ENCODE peak calls at places on chromosome 4, in eight cellular contexts. One of them, this sample, is unnamed.

GRCh38 chr4:177478496-177478895 is 36.3 kb upstream of the AGA start:
- DNase-seq in hypothalamus: no peak
- DNase-seq in NB4: no peak
- DNase-seq in stimulated activated CD4-positive, alpha-beta T cell treated with anti-CD3 and anti-CD28 coated beads, Interleukin-1b, Interleukin-23, amount 100 ng/mL, for 24 hours: no peak
- DNase-seq in heart left ventricle: no peak
- DNase-seq in GM12892: no peak
- DNase-seq in cardiac septum: no peak
- DNase-seq in cardiac fibroblast: no peak
- DNase-seq in this sample: no peak

GRCh38 chr4:73213917-73214663 is 44.5 kb downstream of the ANKRD17 start:
- DNase-seq in hypothalamus: no peak
- DNase-seq in NB4: no peak
- DNase-seq in stimulated activated CD4-positive, alpha-beta T cell treated with anti-CD3 and anti-CD28 coated beads, Interleukin-1b, Interleukin-23, amount 100 ng/mL, for 24 hours: no peak
- DNase-seq in heart left ventricle: no peak
- DNase-seq in GM12892: no peak
- DNase-seq in cardiac septum: no peak
- DNase-seq in cardiac fibroblast: peak; percentile 65
- DNase-seq in this sample: no peak

GRCh38 chr4:25019501-25019900 is 11.2 kb downstream of the LGI2 start:
- DNase-seq in hypothalamus: no peak
- DNase-seq in NB4: no peak
- DNase-seq in stimulated activated CD4-positive, alpha-beta T cell treated with anti-CD3 and anti-CD28 coated beads, Interleukin-1b, Interleukin-23, amount 100 ng/mL, for 24 hours: no peak
- DNase-seq in heart left ventricle: no peak
- DNase-seq in GM12892: no peak
- DNase-seq in cardiac septum: no peak
- DNase-seq in cardiac fibroblast: no peak
- DNase-seq in this sample: no peak

GRCh38 chr4:104487105-104487504 is 7.6 kb downstream of the CXXC4 start:
- DNase-seq in hypothalamus: no peak
- DNase-seq in NB4: no peak
- DNase-seq in stimulated activated CD4-positive, alpha-beta T cell treated with anti-CD3 and anti-CD28 coated beads, Interleukin-1b, Interleukin-23, amount 100 ng/mL, for 24 hours: no peak
- DNase-seq in heart left ventricle: no peak
- DNase-seq in GM12892: no peak
- DNase-seq in cardiac septum: no peak
- DNase-seq in cardiac fibroblast: no peak
- DNase-seq in this sample: no peak

GRCh38 chr4:20256381-20256881 is 4.7 kb downstream of the SLIT2 start:
- DNase-seq in hypothalamus: no peak
- DNase-seq in NB4: no peak
- DNase-seq in stimulated activated CD4-positive, alpha-beta T cell treated with anti-CD3 and anti-CD28 coated beads, Interleukin-1b, Interleukin-23, amount 100 ng/mL, for 24 hours: no peak
- DNase-seq in heart left ventricle: no peak
- DNase-seq in GM12892: no peak
- DNase-seq in cardiac septum: no peak
- DNase-seq in cardiac fibroblast: no peak
- DNase-seq in this sample: no peak

GRCh38 chr4:102614801-102615200 is 113.6 kb downstream of the NFKB1 start:
- DNase-seq in hypothalamus: no peak
- DNase-seq in NB4: no peak
- DNase-seq in stimulated activated CD4-positive, alpha-beta T cell treated with anti-CD3 and anti-CD28 coated beads, Interleukin-1b, Interleukin-23, amount 100 ng/mL, for 24 hours: no peak
- DNase-seq in heart left ventricle: no peak
- DNase-seq in GM12892: no peak
- DNase-seq in cardiac septum: no peak
- DNase-seq in cardiac fibroblast: no peak
- DNase-seq in this sample: no peak

GRCh38 chr4:48575964-48576363 is 85.9 kb downstream of the ZAR1 start:
- DNase-seq in hypothalamus: no peak
- DNase-seq in NB4: no peak
- DNase-seq in stimulated activated CD4-positive, alpha-beta T cell treated with anti-CD3 and anti-CD28 coated beads, Interleukin-1b, Interleukin-23, amount 100 ng/mL, for 24 hours: no peak
- DNase-seq in heart left ventricle: no peak
- DNase-seq in GM12892: no peak
- DNase-seq in cardiac septum: no peak
- DNase-seq in cardiac fibroblast: no peak
- DNase-seq in this sample: no peak

GRCh38 chr4:188854451-188854850 is 715.2 kb downstream of the TRIML1 start:
- DNase-seq in hypothalamus: no peak
- DNase-seq in NB4: no peak
- DNase-seq in stimulated activated CD4-positive, alpha-beta T cell treated with anti-CD3 and anti-CD28 coated beads, Interleukin-1b, Interleukin-23, amount 100 ng/mL, for 24 hours: no peak
- DNase-seq in heart left ventricle: no peak
- DNase-seq in GM12892: no peak
- DNase-seq in cardiac septum: no peak
- DNase-seq in cardiac fibroblast: no peak
- DNase-seq in this sample: no peak

GRCh38 chr4:2939383-2940243 is 23.6 kb downstream of the NOP14 start:
- DNase-seq in hypothalamus: no peak
- DNase-seq in NB4: peak; percentile 36
- DNase-seq in stimulated activated CD4-positive, alpha-beta T cell treated with anti-CD3 and anti-CD28 coated beads, Interleukin-1b, Interleukin-23, amount 100 ng/mL, for 24 hours: no peak
- DNase-seq in heart left ventricle: no peak
- DNase-seq in GM12892: no peak
- DNase-seq in cardiac septum: peak; percentile 67
- DNase-seq in cardiac fibroblast: no peak
- DNase-seq in this sample: no peak

GRCh38 chr4:39528056-39528465 is 822 bp upstream of the UGDH start:
- DNase-seq in hypothalamus: no peak
- DNase-seq in NB4: no peak
- DNase-seq in stimulated activated CD4-positive, alpha-beta T cell treated with anti-CD3 and anti-CD28 coated beads, Interleukin-1b, Interleukin-23, amount 100 ng/mL, for 24 hours: no peak
- DNase-seq in heart left ventricle: no peak
- DNase-seq in GM12892: no peak
- DNase-seq in cardiac septum: peak; percentile 88
- DNase-seq in cardiac fibroblast: peak; percentile 88
- DNase-seq in this sample: no peak

GRCh38 chr4:126405369-126405982 is 1090.7 kb downstream of the FAT4 start:
- DNase-seq in hypothalamus: no peak
- DNase-seq in NB4: peak; percentile 38
- DNase-seq in stimulated activated CD4-positive, alpha-beta T cell treated with anti-CD3 and anti-CD28 coated beads, Interleukin-1b, Interleukin-23, amount 100 ng/mL, for 24 hours: no peak
- DNase-seq in heart left ventricle: no peak
- DNase-seq in GM12892: no peak
- DNase-seq in cardiac septum: no peak
- DNase-seq in cardiac fibroblast: peak; percentile 64
- DNase-seq in this sample: no peak

GRCh38 chr4:48738856-48739255 is 41.2 kb downstream of the FRYL start:
- DNase-seq in hypothalamus: no peak
- DNase-seq in NB4: no peak
- DNase-seq in stimulated activated CD4-positive, alpha-beta T cell treated with anti-CD3 and anti-CD28 coated beads, Interleukin-1b, Interleukin-23, amount 100 ng/mL, for 24 hours: no peak
- DNase-seq in heart left ventricle: no peak
- DNase-seq in GM12892: no peak
- DNase-seq in cardiac septum: no peak
- DNase-seq in cardiac fibroblast: no peak
- DNase-seq in this sample: no peak

GRCh38 chr4:6753103-6753560 is 29.4 kb upstream of the KIAA0232 start:
- DNase-seq in hypothalamus: no peak
- DNase-seq in NB4: no peak
- DNase-seq in stimulated activated CD4-positive, alpha-beta T cell treated with anti-CD3 and anti-CD28 coated beads, Interleukin-1b, Interleukin-23, amount 100 ng/mL, for 24 hours: no peak
- DNase-seq in heart left ventricle: no peak
- DNase-seq in GM12892: no peak
- DNase-seq in cardiac septum: no peak
- DNase-seq in cardiac fibroblast: no peak
- DNase-seq in this sample: no peak

This sample was measured in NCI-H1048.